ENCODE peak calls at places on chromosomes 4 and X, in eight cellular contexts. Q, N, X, M, A, R, B and Z are unnamed samples.

GRCh38 chr4:14415146-14415545 is 587.1 kb upstream of the CPEB2 start:
- DNase-seq in M (no peak), R (peak), X (no peak), N (no peak), B (no peak), Q (no peak), A (peak), Z (no peak)

GRCh38 chr4:13893221-13893620 is 265.7 kb upstream of the BOD1L1 start:
- DNase-seq in B (no peak), X (no peak), N (no peak), M (no peak), R (no peak), A (no peak), Q (no peak), Z (no peak)

GRCh38 chr4:3302164-3302785 is 9.5 kb downstream of the RGS12 start:
- DNase-seq in M (peak), X (peak), R (peak), A (no peak), N (peak), Q (no peak), B (no peak), Z (no peak)

GRCh38 chr4:72893354-72894066 is 176.0 kb downstream of the COX18 start:
- DNase-seq in X (no peak), R (no peak), N (no peak), B (peak), M (no peak), Q (no peak), A (no peak), Z (no peak)

GRCh38 chr4:32790803-32791202 is 2070.6 kb downstream of the PCDH7 start:
- DNase-seq in B (no peak), X (no peak), Q (no peak), M (no peak), R (no peak), N (no peak), A (no peak), Z (no peak)

GRCh38 chrX:73239242-73239641 is 24.6 kb upstream of the NAP1L2 start:
- DNase-seq in Q (no peak), N (no peak), X (no peak), M (no peak), A (no peak), R (no peak), B (no peak), Z (no peak)

GRCh38 chr4:24973471-24974251 is 57.1 kb downstream of the LGI2 start:
- DNase-seq in B (peak), M (peak), Q (no peak), A (peak), R (no peak), X (no peak), N (no peak), Z (peak)

GRCh38 chrX:447052-447451 is 60.3 kb upstream of the PPP2R3B start:
- DNase-seq in A (no peak), X (no peak), R (no peak), B (no peak), N (no peak), Q (no peak), M (peak), Z (no peak)

GRCh38 chrX:78693547-78693946 is 34.4 kb upstream of the RTL3 start:
- DNase-seq in R (no peak), B (no peak), Q (no peak), N (no peak), M (no peak), A (no peak), X (no peak), Z (no peak)

GRCh38 chr4:55866973-55867574 is 13.6 kb downstream of the EXOC1 start:
- DNase-seq in B (no peak), R (peak), A (peak), N (peak), X (no peak), M (no peak), Q (peak), Z (no peak)

GRCh38 chr4:187922274-187922673 is 73.3 kb upstream of the ZFP42 start:
- DNase-seq in B (no peak), R (peak), N (no peak), Q (no peak), X (no peak), A (no peak), M (no peak), Z (no peak)

GRCh38 chr4:10260777-10261176 is 144.2 kb upstream of the WDR1 start:
- DNase-seq in M (no peak), A (no peak), R (no peak), Q (no peak), X (no peak), B (no peak), N (no peak), Z (no peak)

GRCh38 chr4:187389420-187389819 is 606.2 kb upstream of the ZFP42 start:
- DNase-seq in B (no peak), Q (no peak), N (no peak), X (no peak), M (no peak), R (no peak), A (no peak), Z (no peak)

GRCh38 chrX:39809326-39809725 is 288.4 kb downstream of the BCOR start:
- DNase-seq in M (no peak), N (no peak), X (no peak), R (peak), Q (no peak), A (peak), B (no peak), Z (no peak)

GRCh38 chr4:60020389-60020788 is 1179.7 kb upstream of the ADGRL3 start:
- DNase-seq in A (no peak), X (no peak), N (no peak), B (no peak), Q (no peak), M (no peak), R (no peak), Z (no peak)

GRCh38 chr4:76250962-76251361 is 559 bp upstream of the FAM47E start:
- DNase-seq in Q (no peak), M (no peak), X (no peak), B (no peak), R (peak), N (no peak), A (no peak), Z (no peak)

GRCh38 chr4:147340111-147340510 is 140.8 kb upstream of the EDNRA start:
- DNase-seq in Q (no peak), B (no peak), N (no peak), M (no peak), R (peak), X (no peak), A (peak), Z (no peak)

GRCh38 chr4:168832746-168833575 is 177.1 kb downstream of the CBR4 start:
- DNase-seq in X (no peak), A (peak), Q (no peak), M (peak), R (no peak), B (peak), N (no peak), Z (no peak)

GRCh38 chrX:120790118-120790517 is 85.5 kb downstream of the CT47B1 start:
- DNase-seq in A (peak), M (no peak), N (peak), R (peak), X (no peak), B (no peak), Q (peak), Z (peak)

GRCh38 chr4:65911720-65912119 is 241.4 kb upstream of the EPHA5 start:
- DNase-seq in N (no peak), B (no peak), A (no peak), M (no peak), Q (no peak), R (no peak), X (no peak), Z (no peak)

GRCh38 chrX:78024349-78025108 is 55.1 kb upstream of the PGAM4 start:
- DNase-seq in Q (no peak), N (peak), B (peak), A (peak), X (no peak), M (peak), R (peak), Z (no peak)

GRCh38 chrX:38618152-38618551 is 56.8 kb downstream of the TSPAN7 start:
- DNase-seq in M (no peak), Q (no peak), B (no peak), A (no peak), N (no peak), X (no peak), R (no peak), Z (no peak)

GRCh38 chrX:155334486-155335316 is at the start of gene CLIC2:
- DNase-seq in M (no peak), B (peak), X (no peak), A (peak), R (peak), N (no peak), Q (no peak), Z (peak)

GRCh38 chr4:95290702-95291101 is 258.1 kb downstream of the UNC5C start:
- DNase-seq in M (no peak), Q (no peak), X (no peak), B (no peak), A (no peak), N (no peak), R (no peak), Z (no peak)

GRCh38 chr4:46648088-46648744 is 258.3 kb upstream of the GABRA2 start:
- DNase-seq in Q (no peak), A (no peak), R (peak), X (no peak), B (no peak), N (no peak), M (no peak), Z (no peak)

GRCh38 chrX:138073626-138074025 is 507.7 kb downstream of the ZIC3 start:
- DNase-seq in A (no peak), N (no peak), X (no peak), Q (no peak), M (no peak), B (no peak), R (no peak), Z (no peak)

GRCh38 chr4:42281324-42282020 is 115.8 kb upstream of the SHISA3 start:
- DNase-seq in N (no peak), Q (no peak), M (no peak), A (no peak), B (no peak), R (no peak), X (no peak), Z (no peak)

GRCh38 chr4:94497690-94498089 is 45.9 kb downstream of the PDLIM5 start:
- DNase-seq in R (no peak), M (no peak), B (no peak), X (no peak), A (no peak), Q (no peak), N (no peak), Z (no peak)

GRCh38 chr4:13515268-13515667 is 29.0 kb downstream of the NKX3-2 start:
- DNase-seq in Q (no peak), A (no peak), X (no peak), R (no peak), B (no peak), M (no peak), N (no peak), Z (no peak)

GRCh38 chrX:8868906-8869305 is 67.7 kb upstream of the FAM9A start:
- DNase-seq in N (no peak), R (peak), Q (no peak), B (no peak), X (no peak), M (no peak), A (peak), Z (no peak)

GRCh38 chr4:158015241-158015640 is 157.6 kb downstream of the GASK1B start:
- DNase-seq in N (no peak), B (no peak), R (peak), A (peak), M (no peak), X (no peak), Q (no peak), Z (no peak)

GRCh38 chrX:6021316-6022091 is 207.2 kb downstream of the NLGN4X start:
- DNase-seq in A (peak), B (no peak), M (no peak), N (no peak), R (no peak), X (no peak), Q (no peak), Z (peak)

GRCh38 chr4:1337376-1337831 is 9.6 kb upstream of the UVSSA start:
- DNase-seq in R (no peak), B (peak), A (peak), Q (no peak), M (no peak), X (peak), N (no peak), Z (no peak)

GRCh38 chr4:185112104-185112503 is 31.0 kb upstream of the SLC25A4 start:
- DNase-seq in M (no peak), R (peak), A (peak), X (no peak), Q (no peak), N (no peak), B (peak), Z (no peak)

GRCh38 chr4:176794151-176794550 is 1.4 kb upstream of the VEGFC start:
- DNase-seq in N (no peak), M (no peak), A (peak), R (peak), Q (no peak), B (no peak), X (no peak), Z (no peak)

GRCh38 chr4:126192506-126192905 is 877.8 kb downstream of the FAT4 start:
- DNase-seq in A (no peak), M (no peak), N (no peak), X (no peak), R (no peak), B (no peak), Q (no peak), Z (no peak)

GRCh38 chr4:34731045-34731444 is 1513.3 kb downstream of the ARAP2 start:
- DNase-seq in A (peak), N (no peak), M (no peak), X (no peak), B (no peak), R (peak), Q (no peak), Z (no peak)

GRCh38 chr4:8721621-8722020 is 129.1 kb downstream of the CPZ start:
- DNase-seq in N (no peak), X (no peak), B (no peak), R (no peak), M (no peak), A (no peak), Q (no peak), Z (no peak)

GRCh38 chr4:152408514-152409327 is 127.2 kb downstream of the FBXW7 start:
- DNase-seq in R (peak), X (no peak), Q (no peak), N (peak), B (no peak), A (peak), M (no peak), Z (no peak)